ENCODE peak calls at places on chromosomes 11 and 22, in nine cellular contexts. D is thoracic aorta, J is esophagus squamous epithelium, E is BJ, V is fibroblast of lung, G is kidney epithelial cell, F is lung, X is uterus, L is Peyer's patch. R is an unnamed sample.

GRCh38 chr22:45358127-45358526 is 48.4 kb downstream of the FAM118A start:
- DNase-seq in V (no peak), D (no peak), X (no peak), J (no peak), E (no peak), F (no peak), G (no peak), L (no peak), R (no peak)

GRCh38 chr11:34357646-34358257 is at the start of gene ABTB2:
- DNase-seq in J (peak; percentile 83), D (peak; percentile 98), G (peak; percentile 82), L (peak; percentile 99), E (peak; percentile 77), F (peak; percentile 99), X (peak; percentile 99), V (peak; percentile 98), R (peak; percentile 84)

GRCh38 chr11:77665240-77665965 is 27.8 kb upstream of the CLNS1A start:
- DNase-seq in L (no peak), X (no peak), J (no peak), V (no peak), G (no peak), D (no peak), E (no peak), F (no peak), R (no peak)

GRCh38 chr22:42432020-42432596 is at the start of gene NFAM1:
- DNase-seq in F (peak; percentile 61), L (peak; percentile 65), D (no peak), J (no peak), X (no peak), V (no peak), E (no peak), G (no peak), R (no peak)

GRCh38 chr11:125285844-125286243 is 121.3 kb downstream of the PKNOX2 start:
- DNase-seq in F (no peak), X (no peak), D (no peak), L (no peak), J (no peak), E (no peak), V (no peak), G (no peak), R (no peak)

GRCh38 chr11:12963789-12964536 is 45.2 kb upstream of the RASSF10 start:
- DNase-seq in F (peak; percentile 65), J (no peak), E (no peak), D (no peak), L (peak; percentile 86), V (peak; percentile 37), X (peak; percentile 55), G (no peak), R (peak; percentile 29)

GRCh38 chr22:46465793-46466192 is 71.6 kb downstream of the CELSR1 start:
- DNase-seq in E (no peak), D (no peak), V (no peak), G (no peak), L (no peak), F (peak; percentile 51), J (no peak), X (no peak), R (no peak)

GRCh38 chr11:61362542-61362875 is 335 bp downstream of the TMEM138 start:
- DNase-seq in J (no peak), G (no peak), L (no peak), D (no peak), E (no peak), V (peak; percentile 73), X (no peak), F (no peak), R (no peak)

GRCh38 chr22:44394246-44395115 is 81.7 kb upstream of the SHISAL1 start:
- DNase-seq in F (no peak), E (no peak), L (peak; percentile 27), G (no peak), V (no peak), X (peak; percentile 5), J (no peak), D (no peak), R (no peak)

GRCh38 chr22:37806409-37807338 is 1.1 kb upstream of the GCAT start:
- DNase-seq in L (peak; percentile 59), X (no peak), G (no peak), V (peak; percentile 52), J (no peak), F (no peak), D (no peak), E (no peak), R (peak; percentile 30)

GRCh38 chr11:118180300-118180703 is 3.9 kb upstream of the SCN2B start:
- DNase-seq in J (no peak), L (no peak), D (no peak), G (no peak), X (peak; percentile 70), E (no peak), V (peak; percentile 23), F (no peak), R (peak; percentile 58)

GRCh38 chr22:50530280-50530856 is 556 bp upstream of the TYMP start:
- DNase-seq in L (peak; percentile 92), F (peak; percentile 90), J (no peak), X (peak; percentile 66), G (no peak), V (peak; percentile 71), E (no peak), D (no peak), R (peak; percentile 52)

GRCh38 chr22:27796829-27797792 is 4.4 kb downstream of the MN1 start:
- DNase-seq in V (peak; percentile 12), X (no peak), G (no peak), L (no peak), E (no peak), D (no peak), J (no peak), F (no peak), R (no peak)

GRCh38 chr11:19577391-19577831 is 135.2 kb upstream of the NAV2 start:
- DNase-seq in E (no peak), L (no peak), F (no peak), D (no peak), V (peak; percentile 48), G (no peak), X (peak; percentile 28), J (no peak), R (no peak)

DNA sequence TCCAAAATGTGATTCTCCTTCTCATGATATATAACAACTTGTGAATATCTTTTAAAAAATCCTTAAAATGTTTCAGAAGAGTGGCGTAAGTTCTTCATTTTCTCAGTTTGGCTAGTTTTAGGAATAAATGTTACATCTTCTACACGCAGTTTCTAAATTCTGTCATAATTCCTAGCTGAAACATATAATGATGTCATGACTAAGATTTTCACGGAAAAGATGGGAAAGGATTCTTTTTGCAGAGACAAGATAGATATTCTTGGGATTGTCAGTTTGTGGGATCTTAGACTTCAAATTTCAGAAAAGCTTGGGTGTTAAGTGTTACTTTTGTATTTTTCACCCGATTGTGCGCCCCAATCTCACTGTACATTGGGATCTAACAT is 1.7 kb downstream of the EED start:
- DNase-seq in E (no peak), G (no peak), J (no peak), V (no peak), L (no peak), D (no peak), X (no peak), F (no peak), R (no peak)
- H3K4me3 ChIP-seq in E (peak overlapping the region; percentile 97), G (peak overlapping the region; percentile 82), J (peak overlapping the region; percentile 92), V (peak overlapping the region; percentile 91), L (peak overlapping the region; percentile 72), D (peak overlapping the region; percentile 98), X (peak overlapping the region; percentile 84), F (no peak overlapping the region), R (peak overlapping the region; percentile 81)

DNA sequence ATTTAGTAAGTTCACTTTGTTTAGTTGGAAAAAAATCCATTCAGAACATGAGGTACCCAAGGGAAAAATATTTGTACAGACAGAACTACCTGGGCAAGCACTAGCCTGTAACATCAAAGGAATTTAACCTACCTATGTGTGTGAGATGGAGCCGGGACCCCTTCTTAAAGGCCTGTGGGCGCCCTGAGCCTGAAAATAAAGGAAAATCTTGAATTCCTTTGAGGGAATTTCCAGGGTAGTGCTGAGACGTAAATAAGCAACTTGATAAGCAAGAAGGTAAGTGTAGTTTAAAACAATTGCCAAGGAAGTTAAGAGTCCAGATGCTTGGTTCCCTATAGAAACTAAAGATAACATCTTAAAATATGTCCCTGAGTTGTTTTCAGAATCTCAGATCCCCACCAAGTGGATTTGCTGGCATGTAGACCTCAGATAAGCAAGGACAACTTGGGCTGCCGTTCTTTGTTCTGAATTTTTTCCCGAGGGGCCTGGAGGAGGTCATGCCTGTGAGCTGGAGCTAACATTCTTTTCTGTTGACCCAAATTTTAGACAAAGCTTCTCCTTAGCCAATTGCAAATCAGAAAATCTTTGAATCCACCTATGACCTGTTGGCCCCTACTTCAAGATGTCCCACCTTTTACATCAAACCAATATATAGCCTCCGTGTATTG is 31.0 kb downstream of the MED17 start:
- DNase-seq in L (no peak), G (no peak), J (no peak), V (no peak), D (no peak), F (no peak), E (no peak), X (no peak), R (no peak)
- TF ChIP-seq CTCF in L (no peak), G (no peak), J (no peak), V (no peak), D (no peak), F (no peak), E (no peak), X (no peak), R (no peak)

DNA sequence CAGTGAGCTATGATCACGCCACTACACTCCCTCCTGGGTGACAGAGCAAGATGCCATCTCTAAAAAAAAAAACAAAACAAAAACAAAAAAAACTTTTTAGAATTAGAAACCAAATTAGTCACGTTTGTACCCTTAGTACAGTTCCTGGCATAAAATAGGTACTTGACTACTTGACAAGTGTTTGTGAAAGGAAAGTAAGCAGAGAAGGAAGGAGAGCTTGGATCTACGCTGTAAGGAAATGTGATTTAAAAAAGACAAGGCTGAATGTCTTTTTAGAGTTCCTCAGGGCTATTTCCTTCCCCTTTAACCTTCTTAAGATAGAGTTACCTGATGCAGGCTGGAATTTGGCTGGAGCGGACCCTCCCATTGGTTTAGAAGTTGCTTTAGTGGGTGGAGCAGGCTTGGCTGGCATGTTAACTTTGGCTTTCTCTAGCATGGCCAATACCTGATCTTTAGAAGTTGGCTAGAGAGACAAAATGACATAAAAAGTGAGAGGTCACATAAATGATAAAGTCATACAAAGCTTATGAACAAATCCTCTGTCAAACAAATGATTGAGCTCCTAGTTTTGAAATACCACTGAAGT is 50.7 kb downstream of the F2 start:
- DNase-seq in G (no peak), D (no peak), V (no peak), X (no peak), L (no peak), F (no peak), E (no peak), J (no peak), R (no peak)
- H3K36me3 ChIP-seq in G (no peaks in the 10 kb centered on the region), D (peaks cover 39% of the 10 kb centered on the region), V (peaks cover 11% of the 10 kb centered on the region), X (no peaks in the 10 kb centered on the region), L (peaks cover 76% of the 10 kb centered on the region), F (peaks cover 10% of the 10 kb centered on the region), E (peaks cover 5% of the 10 kb centered on the region), J (peaks cover 3% of the 10 kb centered on the region), R (peaks cover 6% of the 10 kb centered on the region)

GRCh38 chr11:26971961-26972360 is 22.0 kb upstream of the FIBIN start:
- DNase-seq in G (no peak), D (no peak), L (no peak), J (no peak), E (no peak), X (no peak), F (no peak), V (peak; percentile 24), R (peak; percentile 70)
- H3K4me3 ChIP-seq in G (no peak overlapping the region), D (no peak overlapping the region), L (no peak overlapping the region), J (no peak overlapping the region), E (no peak overlapping the region), X (no peak overlapping the region), F (no peak overlapping the region), V (no peak overlapping the region), R (no peak overlapping the region)